ENCODE peak calls at places on chromosomes 6 and 20, in seven cellular contexts. I is T-helper 1 cell; Q is suprapubic skin; H is activated CD8-positive, alpha-beta memory T cell treated with anti-CD3 and anti-CD28 coated beads for 24 hours; K is stimulated activated CD4-positive, alpha-beta T cell treated with anti-CD3 and anti-CD28 coated beads, Interleukin-4, amount 100 ng/mL, for 24 hours; G is B cell; P is hippocampal formation. J is an unnamed sample.

GRCh38 chr6:148513145-148514071 is 170.8 kb downstream of the SASH1 start:
- DNase-seq in K (no peak), P (peak; percentile 65), Q (no peak), H (no peak), G (no peak), I (no peak), J (no peak)

GRCh38 chr20:31603822-31604566 is 1.1 kb upstream of the ID1 start:
- DNase-seq in H (peak; percentile 82), K (peak; percentile 70), P (peak; percentile 89), Q (peak; percentile 98), G (peak; percentile 85), I (peak; percentile 72), J (peak; percentile 92)

GRCh38 chr20:62245911-62246280 is 7.6 kb downstream of the OSBPL2 start:
- DNase-seq in I (no peak), Q (no peak), P (no peak), K (no peak), G (no peak), H (no peak), J (no peak)

GRCh38 chr6:130240232-130240631 is 17.5 kb upstream of the SAMD3 start:
- DNase-seq in Q (no peak), P (peak; percentile 1), K (no peak), H (no peak), G (no peak), I (no peak), J (peak; percentile 28)

GRCh38 chr6:80468398-80468797 is 361.9 kb downstream of the BCKDHB start:
- DNase-seq in G (no peak), Q (no peak), H (no peak), K (no peak), P (no peak), I (no peak), J (no peak)

GRCh38 chr6:4191271-4191721 is 55.9 kb upstream of the ECI2 start:
- DNase-seq in G (no peak), P (no peak), H (no peak), I (no peak), K (no peak), Q (no peak), J (no peak)

GRCh38 chr6:11172501-11173337 is 59.7 kb downstream of the NEDD9 start:
- DNase-seq in G (peak; percentile 85), H (peak; percentile 93), P (peak; percentile 13), K (peak; percentile 78), I (peak; percentile 73), Q (peak; percentile 74), J (peak; percentile 63)

GRCh38 chr6:30075987-30076311 is 380 bp upstream of the RNF39 start:
- DNase-seq in K (no peak), G (no peak), P (no peak), Q (peak; percentile 80), I (no peak), H (no peak), J (peak; percentile 89)

GRCh38 chr20:13220857-13221297 is at the start of gene ISM1:
- DNase-seq in I (peak; percentile 21), K (peak; percentile 40), P (no peak), H (no peak), Q (no peak), G (no peak), J (no peak)

GRCh38 chr6:116955773-116956172 is 78.7 kb downstream of the RFX6 start:
- DNase-seq in Q (no peak), H (no peak), I (no peak), G (no peak), K (no peak), P (no peak), J (no peak)

GRCh38 chr6:49646130-49646824 is 9.6 kb upstream of the RHAG start:
- DNase-seq in H (no peak), I (no peak), K (no peak), G (no peak), P (no peak), Q (no peak), J (no peak)

J was measured in MCF 10A.